ENCODE peak calls at places on chromosome 1, in seven cellular contexts. F is IMR-90, J is H1, V is H9, Y is mesenchymal stem cell, A is mesendoderm, I is trophoblast cell. E is an unnamed sample.
A peak's percentile ranks its signal among the peaks of the same experiment; 100 is the strongest.

GRCh38 chr1:115642168-115643072 is 650 bp downstream of the VANGL1 start:
- DNase-seq in F (peak; percentile 20), J (peak; percentile 69), V (peak; percentile 44), Y (peak; percentile 56), A (peak; percentile 79), I (peak; percentile 74), E (peak; percentile 20)

GRCh38 chr1:100036718-100037664 is 67.2 kb downstream of the SLC35A3 start:
- DNase-seq in F (peak; percentile 58), J (no peak), V (no peak), Y (peak; percentile 79), A (peak; percentile 61), I (peak; percentile 84), E (no peak)

GRCh38 chr1:221839794-221840395 is 98.0 kb upstream of the DUSP10 start:
- DNase-seq in F (peak; percentile 44), J (no peak), V (no peak), Y (peak; percentile 81), A (peak; percentile 40), I (peak; percentile 68), E (no peak)

GRCh38 chr1:63713627-63714481 is 60.0 kb upstream of the ROR1 start:
- DNase-seq in F (peak; percentile 93), J (no peak), V (peak; percentile 41), Y (peak; percentile 83), A (no peak), I (no peak), E (no peak)

GRCh38 chr1:15322648-15323350 is 75.8 kb downstream of the FHAD1 start:
- DNase-seq in F (no peak), J (no peak), V (no peak), Y (peak; percentile 12), A (peak; percentile 45), I (no peak), E (no peak)

GRCh38 chr1:10634428-10635384 is 160.0 kb downstream of the PEX14 start:
- DNase-seq in F (no peak), J (no peak), V (peak; percentile 59), Y (no peak), A (no peak), I (no peak), E (no peak)

GRCh38 chr1:211830055-211830329 is 571 bp downstream of the LPGAT1 start:
- DNase-seq in F (no peak), J (peak; percentile 66), V (no peak), Y (no peak), A (no peak), I (no peak), E (peak; percentile 2)

GRCh38 chr1:247407180-247407616 is 8.8 kb upstream of the NLRP3 start:
- DNase-seq in F (no peak), J (no peak), V (no peak), Y (no peak), A (no peak), I (peak; percentile 32), E (no peak)

GRCh38 chr1:14876747-14877146 is 276.8 kb upstream of the TMEM51 start:
- DNase-seq in F (no peak), J (no peak), V (no peak), Y (no peak), A (no peak), I (no peak), E (no peak)

GRCh38 chr1:226569879-226570547 is 21.4 kb downstream of the STUM start:
- DNase-seq in F (no peak), J (peak; percentile 78), V (peak; percentile 90), Y (peak; percentile 25), A (peak; percentile 90), I (no peak), E (peak; percentile 9)

GRCh38 chr1:243549791-243550190 is 293.9 kb downstream of the SDCCAG8 start:
- DNase-seq in F (no peak), J (no peak), V (no peak), Y (peak; percentile 46), A (no peak), I (peak; percentile 83), E (no peak)

GRCh38 chr1:70961374-70961773 is 86.2 kb downstream of the PTGER3 start:
- DNase-seq in F (no peak), J (no peak), V (no peak), Y (no peak), A (no peak), I (peak; percentile 98), E (no peak)

GRCh38 chr1:197585809-197586208 is 189.5 kb downstream of the DENND1B start:
- DNase-seq in F (no peak), J (no peak), V (no peak), Y (no peak), A (no peak), I (no peak), E (no peak)
- H3K18ac ChIP-seq in F (no peak overlapping the region), J (no peak overlapping the region), V (no peak overlapping the region), Y (no peak overlapping the region), A (no peak overlapping the region), I (no peak overlapping the region), E (no peak overlapping the region)

GRCh38 chr1:209628618-209629299 is 23.5 kb downstream of the LAMB3 start:
- DNase-seq in F (no peak), J (no peak), V (no peak), Y (peak; percentile 43), A (no peak), I (no peak), E (no peak)

GRCh38 chr1:209630383-209631219 is 21.6 kb downstream of the LAMB3 start:
- DNase-seq in F (no peak), J (no peak), V (peak; percentile 72), Y (no peak), A (peak; percentile 32), I (no peak), E (no peak)

GRCh38 chr1:209627349-209628196 is 24.7 kb downstream of the LAMB3 start:
- DNase-seq in F (peak; percentile 69), J (peak; percentile 98), V (peak; percentile 94), Y (peak; percentile 75), A (peak; percentile 91), I (peak; percentile 93), E (peak; percentile 85)

GRCh38 chr1:209626633-209627348 is 25.4 kb downstream of the LAMB3 start:
- DNase-seq in F (no peak), J (no peak), V (no peak), Y (no peak), A (no peak), I (no peak), E (no peak)

DNA sequence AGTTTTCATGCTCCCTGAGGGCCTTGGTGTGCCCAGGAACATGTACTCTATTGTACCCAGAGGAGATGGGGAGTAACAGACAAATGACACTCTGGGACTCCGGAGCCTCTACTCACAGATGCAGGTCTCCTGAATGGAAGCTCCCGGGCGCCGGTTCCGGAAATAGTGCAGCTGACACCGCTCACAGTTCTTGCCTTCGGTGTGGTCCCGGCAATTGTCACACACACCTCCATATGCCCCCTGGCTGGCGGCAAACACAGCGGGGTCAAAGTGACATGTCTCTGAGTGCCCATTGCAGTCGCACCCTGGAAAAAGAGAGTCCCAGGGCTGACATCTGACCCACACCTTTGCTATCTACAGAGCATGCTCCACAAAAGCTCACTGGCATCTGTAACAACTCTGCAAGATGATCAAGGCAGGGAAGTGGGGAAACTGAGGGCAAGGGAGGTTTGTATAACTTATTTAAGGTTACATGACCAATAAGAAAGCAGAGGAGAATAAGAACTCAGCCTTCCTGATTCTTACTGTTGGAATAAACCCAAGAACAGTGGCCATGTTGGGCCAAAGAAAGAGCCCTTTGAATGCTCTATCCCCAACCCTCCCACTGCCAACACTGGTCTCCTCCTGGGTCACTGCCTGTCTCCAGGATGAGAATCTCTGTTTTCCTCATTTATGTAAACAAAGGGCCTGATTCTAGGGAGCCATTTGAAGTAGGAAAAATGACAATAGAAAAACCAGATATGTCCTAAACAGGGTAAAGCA is 22.4 kb downstream of the LAMB3 start:
- DNase-seq in F (no peak), J (no peak), V (no peak), Y (no peak), A (no peak), I (no peak), E (no peak)
- H3K18ac ChIP-seq in F (no peak overlapping the region), J (no peak overlapping the region), V (no peak overlapping the region), Y (peak overlapping the region; percentile 52), A (no peak overlapping the region), I (no peak overlapping the region), E (no peak overlapping the region)

GRCh38 chr1:153968000-153968363 is 280 bp downstream of the CREB3L4 start:
- DNase-seq in F (no peak), J (peak; percentile 74), V (peak; percentile 61), Y (no peak), A (no peak), I (no peak), E (no peak)
- H3K18ac ChIP-seq in F (no peak overlapping the region), J (peak overlapping the region; percentile 62), V (peak overlapping the region; percentile 31), Y (peak overlapping the region; percentile 67), A (peak overlapping the region; percentile 8), I (peak overlapping the region; percentile 5), E (peak overlapping the region; percentile 59)

GRCh38 chr1:43368646-43369020 is 822 bp upstream of the ELOVL1 start:
- DNase-seq in F (no peak), J (no peak), V (no peak), Y (no peak), A (no peak), I (no peak), E (no peak)

GRCh38 chr1:43372172-43372571 is 4.4 kb upstream of the ELOVL1 start:
- DNase-seq in F (peak; percentile 57), J (no peak), V (no peak), Y (no peak), A (no peak), I (no peak), E (no peak)

GRCh38 chr1:43367904-43368645 is at the start of gene ELOVL1:
- DNase-seq in F (peak; percentile 80), J (peak; percentile 92), V (peak; percentile 93), Y (peak; percentile 91), A (peak; percentile 95), I (peak; percentile 93), E (peak; percentile 83)

GRCh38 chr1:43373034-43373940 is 5.5 kb upstream of the ELOVL1 start:
- DNase-seq in F (peak; percentile 88), J (no peak), V (no peak), Y (peak; percentile 69), A (no peak), I (peak; percentile 86), E (no peak)

DNA sequence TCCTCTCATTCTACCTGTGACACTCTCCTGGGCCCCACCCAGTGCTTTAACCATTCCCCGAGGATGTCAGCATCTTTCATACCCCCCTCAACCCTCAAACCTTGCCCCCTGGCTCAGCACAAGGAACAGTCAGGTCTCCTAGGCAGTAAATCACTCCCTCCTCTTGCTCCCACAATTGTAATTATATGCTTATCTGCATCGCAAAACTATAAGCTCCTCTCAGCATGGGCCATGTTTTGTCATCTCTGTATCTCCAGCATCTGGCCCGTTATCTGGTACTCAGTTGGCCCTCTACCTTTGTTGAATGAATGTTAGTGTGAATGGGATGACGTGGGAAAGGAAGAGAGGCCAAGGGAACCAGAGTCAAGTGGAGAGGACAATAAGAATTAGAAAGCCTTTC is 2.8 kb upstream of the ELOVL1 start:
- DNase-seq in F (no peak), J (no peak), V (no peak), Y (no peak), A (peak; percentile 73), I (no peak), E (no peak)
- H3K18ac ChIP-seq in F (no peak overlapping the region), J (no peak overlapping the region), V (no peak overlapping the region), Y (no peak overlapping the region), A (no peak overlapping the region), I (no peak overlapping the region), E (no peak overlapping the region)

GRCh38 chr1:93630168-93630567 is 51.5 kb downstream of the BCAR3 start:
- DNase-seq in F (no peak), J (no peak), V (no peak), Y (no peak), A (no peak), I (no peak), E (no peak)
- H3K18ac ChIP-seq in F (no peak overlapping the region), J (no peak overlapping the region), V (no peak overlapping the region), Y (no peak overlapping the region), A (no peak overlapping the region), I (no peak overlapping the region), E (no peak overlapping the region)

GRCh38 chr1:88061106-88061829 is 622.8 kb upstream of the PKN2 start:
- DNase-seq in F (peak; percentile 70), J (no peak), V (peak; percentile 67), Y (peak; percentile 67), A (peak; percentile 86), I (peak; percentile 76), E (peak; percentile 44)
- H3K18ac ChIP-seq in F (no peak overlapping the region), J (no peak overlapping the region), V (no peak overlapping the region), Y (no peak overlapping the region), A (no peak overlapping the region), I (no peak overlapping the region), E (no peak overlapping the region)

E was measured in neuronal stem cell.